ENCODE peak calls at places on chromosome 5, in five cellular contexts. One of them, this sample, is unnamed.

GRCh38 chr5:411728-412127 is 31.2 kb upstream of the EXOC3 start:
- DNase-seq in SJSA1: no peak
- DNase-seq in cardiac muscle cell: no peak
- DNase-seq in stimulated activated CD4-positive, alpha-beta T cell treated with anti-CD3 and anti-CD28 coated beads, Interleukin-4, amount 100 ng/mL, for 4 hours: no peak
- DNase-seq in stomach: no peak
- DNase-seq in this sample: no peak

GRCh38 chr5:50794812-50795211 is 128.4 kb downstream of the PARP8 start:
- DNase-seq in SJSA1: no peak
- DNase-seq in cardiac muscle cell: no peak
- DNase-seq in stimulated activated CD4-positive, alpha-beta T cell treated with anti-CD3 and anti-CD28 coated beads, Interleukin-4, amount 100 ng/mL, for 4 hours: no peak
- DNase-seq in stomach: no peak
- DNase-seq in this sample: no peak

GRCh38 chr5:72523960-72524582 is 16.9 kb upstream of the ZNF366 start:
- DNase-seq in SJSA1: no peak
- DNase-seq in cardiac muscle cell: peak
- DNase-seq in stimulated activated CD4-positive, alpha-beta T cell treated with anti-CD3 and anti-CD28 coated beads, Interleukin-4, amount 100 ng/mL, for 4 hours: no peak
- DNase-seq in stomach: no peak
- DNase-seq in this sample: peak

GRCh38 chr5:155299342-155300006 is 285.9 kb downstream of the KIF4B start:
- DNase-seq in SJSA1: no peak
- DNase-seq in cardiac muscle cell: no peak
- DNase-seq in stimulated activated CD4-positive, alpha-beta T cell treated with anti-CD3 and anti-CD28 coated beads, Interleukin-4, amount 100 ng/mL, for 4 hours: no peak
- DNase-seq in stomach: no peak
- DNase-seq in this sample: no peak

GRCh38 chr5:14204785-14205321 is 61.7 kb downstream of the TRIO start:
- DNase-seq in SJSA1: peak
- DNase-seq in cardiac muscle cell: no peak
- DNase-seq in stimulated activated CD4-positive, alpha-beta T cell treated with anti-CD3 and anti-CD28 coated beads, Interleukin-4, amount 100 ng/mL, for 4 hours: no peak
- DNase-seq in stomach: peak
- DNase-seq in this sample: peak

GRCh38 chr5:42756630-42757601 is at the start of gene CCDC152:
- DNase-seq in SJSA1: no peak
- DNase-seq in cardiac muscle cell: peak
- DNase-seq in stimulated activated CD4-positive, alpha-beta T cell treated with anti-CD3 and anti-CD28 coated beads, Interleukin-4, amount 100 ng/mL, for 4 hours: peak
- DNase-seq in stomach: peak
- DNase-seq in this sample: no peak

GRCh38 chr5:14171621-14172020 is 28.5 kb downstream of the TRIO start:
- DNase-seq in SJSA1: no peak
- DNase-seq in cardiac muscle cell: no peak
- DNase-seq in stimulated activated CD4-positive, alpha-beta T cell treated with anti-CD3 and anti-CD28 coated beads, Interleukin-4, amount 100 ng/mL, for 4 hours: no peak
- DNase-seq in stomach: no peak
- DNase-seq in this sample: no peak

GRCh38 chr5:102867999-102868662 is 113.0 kb downstream of the PAM start:
- DNase-seq in SJSA1: no peak
- DNase-seq in cardiac muscle cell: no peak
- DNase-seq in stimulated activated CD4-positive, alpha-beta T cell treated with anti-CD3 and anti-CD28 coated beads, Interleukin-4, amount 100 ng/mL, for 4 hours: no peak
- DNase-seq in stomach: no peak
- DNase-seq in this sample: no peak

GRCh38 chr5:41871866-41872265 is 1.6 kb upstream of the OXCT1 start:
- DNase-seq in SJSA1: no peak
- DNase-seq in cardiac muscle cell: no peak
- DNase-seq in stimulated activated CD4-positive, alpha-beta T cell treated with anti-CD3 and anti-CD28 coated beads, Interleukin-4, amount 100 ng/mL, for 4 hours: no peak
- DNase-seq in stomach: peak
- DNase-seq in this sample: peak

GRCh38 chr5:72871358-72872024 is 55.0 kb downstream of the TNPO1 start:
- DNase-seq in SJSA1: no peak
- DNase-seq in cardiac muscle cell: no peak
- DNase-seq in stimulated activated CD4-positive, alpha-beta T cell treated with anti-CD3 and anti-CD28 coated beads, Interleukin-4, amount 100 ng/mL, for 4 hours: no peak
- DNase-seq in stomach: no peak
- DNase-seq in this sample: no peak

GRCh38 chr5:68478306-68479091 is 262.9 kb downstream of the PIK3R1 start:
- DNase-seq in SJSA1: no peak
- DNase-seq in cardiac muscle cell: no peak
- DNase-seq in stimulated activated CD4-positive, alpha-beta T cell treated with anti-CD3 and anti-CD28 coated beads, Interleukin-4, amount 100 ng/mL, for 4 hours: no peak
- DNase-seq in stomach: no peak
- DNase-seq in this sample: no peak

GRCh38 chr5:77133061-77133758 is 46.1 kb upstream of the ZBED3 start:
- DNase-seq in SJSA1: peak
- DNase-seq in cardiac muscle cell: no peak
- DNase-seq in stimulated activated CD4-positive, alpha-beta T cell treated with anti-CD3 and anti-CD28 coated beads, Interleukin-4, amount 100 ng/mL, for 4 hours: no peak
- DNase-seq in stomach: peak
- DNase-seq in this sample: peak